ENCODE peak calls at places on chromosomes 12 and 14, in four cellular contexts. D, G, U and I are unnamed samples.

GRCh38 chr14:26966942-26967341 is 369.1 kb upstream of the NOVA1 start:
- DNase-seq in D (no peak), G (no peak), U (no peak), I (no peak)

GRCh38 chr14:61662437-61663311 is 32.6 kb upstream of the HIF1A start:
- DNase-seq in D (peak; percentile 9), G (peak; percentile 56), U (peak; percentile 61), I (peak; percentile 27)

GRCh38 chr14:68939893-68940613 is 39.0 kb downstream of the ACTN1 start:
- DNase-seq in D (no peak), G (no peak), U (no peak), I (peak; percentile 12)

GRCh38 chr14:104898195-104898558 is 26.5 kb upstream of the PLD4 start:
- DNase-seq in D (no peak), G (peak; percentile 8), U (no peak), I (no peak)

GRCh38 chr14:100890451-100890850 is 13.1 kb downstream of the RTL1 start:
- DNase-seq in D (no peak), G (no peak), U (no peak), I (no peak)

GRCh38 chr12:50251619-50252300 is 31.6 kb downstream of the LIMA1 start:
- DNase-seq in D (no peak), G (no peak), U (no peak), I (no peak)

GRCh38 chr12:50537538-50537919 is 32.7 kb downstream of the DIP2B start:
- DNase-seq in D (no peak), G (no peak), U (no peak), I (no peak)

GRCh38 chr12:108701779-108702435 is 29.4 kb downstream of the CORO1C start:
- DNase-seq in D (peak; percentile 24), G (no peak), U (no peak), I (no peak)

GRCh38 chr14:23436327-23437141 is 1.1 kb upstream of the MYH7 start:
- DNase-seq in D (peak; percentile 75), G (no peak), U (no peak), I (no peak)

GRCh38 chr12:617304-617915 is 45.8 kb downstream of the NINJ2 start:
- DNase-seq in D (no peak), G (no peak), U (no peak), I (no peak)

GRCh38 chr12:16307843-16308475 is 30.5 kb upstream of the SLC15A5 start:
- DNase-seq in D (no peak), G (no peak), U (no peak), I (no peak)

GRCh38 chr14:68661226-68662225 is 131.3 kb downstream of the ZFP36L1 start:
- DNase-seq in D (no peak), G (no peak), U (no peak), I (no peak)

GRCh38 chr14:103198429-103199140 is 75.3 kb downstream of the TNFAIP2 start:
- DNase-seq in D (no peak), G (no peak), U (no peak), I (no peak)

GRCh38 chr12:24045816-24046257 is 96.4 kb upstream of the SOX5 start:
- DNase-seq in D (no peak), G (no peak), U (no peak), I (no peak)

GRCh38 chr14:99560946-99561683 is 42.9 kb downstream of the CCDC85C start:
- DNase-seq in D (peak; percentile 97), G (no peak), U (no peak), I (peak; percentile 54)

GRCh38 chr12:132445884-132446471 is 44.0 kb upstream of the FBRSL1 start:
- DNase-seq in D (peak; percentile 98), G (no peak), U (no peak), I (no peak)

GRCh38 chr14:89290813-89291212 is 126.2 kb downstream of the FOXN3 start:
- DNase-seq in D (no peak), G (no peak), U (no peak), I (no peak)

GRCh38 chr14:91980157-91980556 is 32.7 kb upstream of the FBLN5 start:
- DNase-seq in D (no peak), G (no peak), U (no peak), I (no peak)

GRCh38 chr12:11958216-11959091 is 112.3 kb upstream of the BCL2L14 start:
- DNase-seq in D (no peak), G (no peak), U (peak; percentile 54), I (no peak)

GRCh38 chr12:115408642-115409041 is 724.7 kb upstream of the TBX3 start:
- DNase-seq in D (no peak), G (no peak), U (no peak), I (no peak)

GRCh38 chr14:100604126-100604501 is 16.9 kb upstream of the BEGAIN start:
- DNase-seq in D (no peak), G (no peak), U (no peak), I (no peak)

GRCh38 chr14:94361682-94362081 is 26.7 kb downstream of the SERPINA1 start:
- DNase-seq in D (no peak), G (no peak), U (no peak), I (no peak)

GRCh38 chr14:35193161-35193560 is 70.8 kb downstream of the PRORP start:
- DNase-seq in D (no peak), G (no peak), U (no peak), I (no peak)

GRCh38 chr12:6277982-6278438 is 32.5 kb upstream of the PLEKHG6 start:
- DNase-seq in D (no peak), G (no peak), U (peak; percentile 27), I (no peak)

GRCh38 chr12:49631336-49631907 is 8.1 kb downstream of the PRPF40B start:
- DNase-seq in D (no peak), G (no peak), U (no peak), I (no peak)

GRCh38 chr12:52411806-52412205 is 5.7 kb upstream of the KRT82 start:
- DNase-seq in D (no peak), G (no peak), U (no peak), I (no peak)

GRCh38 chr12:125089083-125089482 is 23.8 kb downstream of the AACS start:
- DNase-seq in D (peak; percentile 59), G (no peak), U (no peak), I (no peak)

GRCh38 chr12:70154960-70155589 is 88.2 kb upstream of the CNOT2 start:
- DNase-seq in D (peak; percentile 33), G (no peak), U (no peak), I (peak; percentile 5)

GRCh38 chr14:56271988-56272387 is 153.8 kb downstream of the PELI2 start:
- DNase-seq in D (peak; percentile 66), G (no peak), U (no peak), I (no peak)

GRCh38 chr12:63149884-63150254 is 1.1 kb downstream of the AVPR1A start:
- DNase-seq in D (no peak), G (no peak), U (no peak), I (no peak)

GRCh38 chr12:57224973-57225679 is 4.4 kb upstream of the SHMT2 start:
- DNase-seq in D (peak; percentile 71), G (no peak), U (no peak), I (peak; percentile 67)

GRCh38 chr14:100142073-100143040 is 17.1 kb downstream of the DEGS2 start:
- DNase-seq in D (no peak), G (no peak), U (no peak), I (no peak)

GRCh38 chr14:68246074-68246980 is 426.7 kb downstream of the RAD51B start:
- DNase-seq in D (no peak), G (no peak), U (no peak), I (no peak)

GRCh38 chr14:104383931-104384775 is 195.4 kb upstream of the C14orf180 start:
- DNase-seq in D (peak; percentile 92), G (no peak), U (no peak), I (no peak)

GRCh38 chr12:645563-646071 is 17.6 kb downstream of the NINJ2 start:
- DNase-seq in D (no peak), G (no peak), U (no peak), I (no peak)

GRCh38 chr12:92107621-92108131 is 38.0 kb downstream of the BTG1 start:
- DNase-seq in D (peak; percentile 96), G (no peak), U (no peak), I (peak; percentile 47)

GRCh38 chr12:52127683-52128450 is 48.4 kb downstream of the SMIM41 start:
- DNase-seq in D (no peak), G (no peak), U (no peak), I (no peak)